ENCODE peak calls at places on chromosomes 5 and 9, in five cellular contexts. One of them, this sample, is unnamed.

GRCh38 chr5:146860213-146860891 is 18.2 kb downstream of the PPP2R2B start:
- DNase-seq in CD4-positive, alpha-beta T cell: no peak
- DNase-seq in K562: no peak
- DNase-seq in H9: no peak
- DNase-seq in foreskin fibroblast: peak; percentile 1
- DNase-seq in this sample: peak; percentile 3

GRCh38 chr9:80881350-80881749 is 808.0 kb downstream of the TLE1 start:
- DNase-seq in CD4-positive, alpha-beta T cell: no peak
- DNase-seq in K562: no peak
- DNase-seq in H9: no peak
- DNase-seq in foreskin fibroblast: no peak
- DNase-seq in this sample: no peak

GRCh38 chr5:168295574-168296201 is 4.2 kb downstream of the WWC1 start:
- DNase-seq in CD4-positive, alpha-beta T cell: no peak
- DNase-seq in K562: no peak
- DNase-seq in H9: peak; percentile 85
- DNase-seq in foreskin fibroblast: peak; percentile 78
- DNase-seq in this sample: peak; percentile 63

GRCh38 chr9:8012986-8013385 is 213.4 kb upstream of the DMAC1 start:
- DNase-seq in CD4-positive, alpha-beta T cell: no peak
- DNase-seq in K562: no peak
- DNase-seq in H9: no peak
- DNase-seq in foreskin fibroblast: peak; percentile 29
- DNase-seq in this sample: no peak

GRCh38 chr9:118529210-118529609 is 825.0 kb downstream of the TLR4 start:
- DNase-seq in CD4-positive, alpha-beta T cell: no peak
- DNase-seq in K562: no peak
- DNase-seq in H9: no peak
- DNase-seq in foreskin fibroblast: peak; percentile 0
- DNase-seq in this sample: no peak

GRCh38 chr9:35800530-35800929 is 9.1 kb downstream of the NPR2 start:
- DNase-seq in CD4-positive, alpha-beta T cell: no peak
- DNase-seq in K562: no peak
- DNase-seq in H9: no peak
- DNase-seq in foreskin fibroblast: no peak
- DNase-seq in this sample: no peak

GRCh38 chr5:72377920-72378635 is 57.9 kb downstream of the PTCD2 start:
- DNase-seq in CD4-positive, alpha-beta T cell: no peak
- DNase-seq in K562: no peak
- DNase-seq in H9: no peak
- DNase-seq in foreskin fibroblast: peak; percentile 66
- DNase-seq in this sample: no peak

GRCh38 chr5:144289277-144289676 is 118.6 kb downstream of the KCTD16 start:
- DNase-seq in CD4-positive, alpha-beta T cell: no peak
- DNase-seq in K562: no peak
- DNase-seq in H9: no peak
- DNase-seq in foreskin fibroblast: no peak
- DNase-seq in this sample: no peak

GRCh38 chr5:58410441-58410840 is 49.4 kb downstream of the PLK2 start:
- DNase-seq in CD4-positive, alpha-beta T cell: no peak
- DNase-seq in K562: no peak
- DNase-seq in H9: no peak
- DNase-seq in foreskin fibroblast: peak; percentile 91
- DNase-seq in this sample: no peak

GRCh38 chr5:179241175-179241574 is 104.1 kb downstream of the ADAMTS2 start:
- DNase-seq in CD4-positive, alpha-beta T cell: no peak
- DNase-seq in K562: no peak
- DNase-seq in H9: peak; percentile 17
- DNase-seq in foreskin fibroblast: peak; percentile 52
- DNase-seq in this sample: no peak

GRCh38 chr9:91207889-91208651 is 153.6 kb downstream of the AUH start:
- DNase-seq in CD4-positive, alpha-beta T cell: no peak
- DNase-seq in K562: no peak
- DNase-seq in H9: no peak
- DNase-seq in foreskin fibroblast: peak; percentile 47
- DNase-seq in this sample: no peak

GRCh38 chr9:17160327-17160726 is 25.5 kb downstream of the CNTLN start:
- DNase-seq in CD4-positive, alpha-beta T cell: no peak
- DNase-seq in K562: no peak
- DNase-seq in H9: no peak
- DNase-seq in foreskin fibroblast: no peak
- DNase-seq in this sample: no peak

GRCh38 chr9:115104908-115105307 is 13.0 kb downstream of the TNC start:
- DNase-seq in CD4-positive, alpha-beta T cell: no peak
- DNase-seq in K562: no peak
- DNase-seq in H9: no peak
- DNase-seq in foreskin fibroblast: peak; percentile 68
- DNase-seq in this sample: no peak

GRCh38 chr9:121985792-121986494 is 107.2 kb downstream of the TTLL11 start:
- DNase-seq in CD4-positive, alpha-beta T cell: no peak
- DNase-seq in K562: no peak
- DNase-seq in H9: no peak
- DNase-seq in foreskin fibroblast: peak; percentile 39
- DNase-seq in this sample: no peak

GRCh38 chr5:116764941-116765340 is 190.3 kb upstream of the SEMA6A start:
- DNase-seq in CD4-positive, alpha-beta T cell: no peak
- DNase-seq in K562: no peak
- DNase-seq in H9: no peak
- DNase-seq in foreskin fibroblast: no peak
- DNase-seq in this sample: no peak

GRCh38 chr9:127305450-127306226 is 41.1 kb downstream of the GARNL3 start:
- DNase-seq in CD4-positive, alpha-beta T cell: no peak
- DNase-seq in K562: no peak
- DNase-seq in H9: peak; percentile 43
- DNase-seq in foreskin fibroblast: no peak
- DNase-seq in this sample: no peak

GRCh38 chr9:76537150-76537646 is 78.2 kb downstream of the GCNT1 start:
- DNase-seq in CD4-positive, alpha-beta T cell: no peak
- DNase-seq in K562: no peak
- DNase-seq in H9: no peak
- DNase-seq in foreskin fibroblast: no peak
- DNase-seq in this sample: no peak

DNA sequence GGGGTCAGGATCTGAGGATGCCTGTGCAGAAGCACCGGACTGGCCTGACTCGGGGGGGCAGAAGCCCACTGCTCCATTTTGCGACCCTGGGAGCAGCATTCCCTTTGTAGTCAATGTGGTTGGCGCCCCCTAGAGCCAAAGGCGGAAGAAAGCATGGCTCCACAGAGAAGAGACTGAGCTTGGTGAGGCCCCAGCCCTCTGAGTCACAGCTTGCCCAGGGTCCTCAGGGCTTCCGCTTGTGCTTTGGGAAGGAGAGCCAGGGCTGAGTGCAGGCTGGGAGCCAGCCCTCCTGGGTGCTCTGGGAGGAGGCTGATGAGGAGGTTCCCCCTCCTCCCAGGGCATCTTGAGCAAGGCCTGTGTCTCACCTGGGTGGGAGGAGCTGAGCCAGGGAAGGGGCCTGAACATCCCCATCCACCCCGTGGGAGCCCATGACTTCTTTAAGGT is 5.5 kb upstream of the AQP3 start:
- DNase-seq in CD4-positive, alpha-beta T cell: peak; percentile 42
- DNase-seq in K562: peak; percentile 68
- DNase-seq in H9: peak; percentile 92
- DNase-seq in foreskin fibroblast: peak; percentile 87
- DNase-seq in this sample: peak; percentile 75
- TF ChIP-seq CTCF in CD4-positive, alpha-beta T cell: peak; percentile 70
- TF ChIP-seq CTCF in K562: peak; percentile 64
- TF ChIP-seq CTCF in H9: peak; percentile 92
- TF ChIP-seq CTCF in foreskin fibroblast: peak; percentile 84
- TF ChIP-seq CTCF in this sample: peak; percentile 78

GRCh38 chr5:7592910-7593309 is 197.0 kb downstream of the ADCY2 start:
- DNase-seq in CD4-positive, alpha-beta T cell: no peak
- DNase-seq in K562: peak; percentile 33
- DNase-seq in H9: no peak
- DNase-seq in foreskin fibroblast: no peak
- DNase-seq in this sample: peak; percentile 41
- TF ChIP-seq CTCF in CD4-positive, alpha-beta T cell: no peak
- TF ChIP-seq CTCF in K562: peak; percentile 47
- TF ChIP-seq CTCF in H9: peak; percentile 81
- TF ChIP-seq CTCF in foreskin fibroblast: peak; percentile 30
- TF ChIP-seq CTCF in this sample: peak; percentile 47

DNA sequence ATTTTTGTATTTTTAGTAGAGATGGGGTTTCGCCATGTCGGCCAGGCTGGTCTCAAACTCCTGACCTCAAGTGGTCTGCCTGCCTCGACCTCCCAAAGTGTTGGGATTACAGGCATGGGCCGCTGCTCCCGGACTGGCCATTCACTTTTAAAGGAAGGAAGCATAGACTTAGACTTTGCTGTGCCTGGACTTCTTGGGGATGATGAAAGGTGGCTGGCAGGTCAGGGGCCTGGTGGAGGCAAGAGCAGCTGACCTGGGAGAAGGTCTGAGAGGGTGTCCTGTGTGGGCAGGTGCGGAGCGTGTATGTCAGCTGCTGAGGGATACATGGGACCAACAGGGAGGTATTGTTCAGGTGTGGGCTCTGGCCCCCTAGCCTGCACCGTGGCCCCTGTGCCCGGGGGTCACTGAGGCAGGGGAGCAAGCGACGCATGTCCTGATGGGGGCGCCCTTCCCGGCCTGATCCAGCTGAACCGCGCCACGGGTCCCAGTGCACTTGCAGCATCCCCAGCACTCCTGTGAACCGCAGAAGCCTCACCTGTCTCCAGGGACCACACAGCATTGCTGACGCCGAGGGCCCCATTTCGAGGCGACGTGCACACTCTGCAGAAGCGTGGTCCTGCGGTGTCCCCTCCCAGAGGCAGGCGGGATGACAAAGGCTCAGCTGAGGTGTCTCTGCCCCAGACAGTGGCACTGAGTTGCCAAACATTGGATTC is 23.1 kb downstream of the NDUFS6 start:
- DNase-seq in CD4-positive, alpha-beta T cell: no peak
- DNase-seq in K562: no peak
- DNase-seq in H9: no peak
- DNase-seq in foreskin fibroblast: no peak
- DNase-seq in this sample: no peak
- TF ChIP-seq CTCF in CD4-positive, alpha-beta T cell: no peak
- TF ChIP-seq CTCF in K562: no peak
- TF ChIP-seq CTCF in H9: peak; percentile 59
- TF ChIP-seq CTCF in foreskin fibroblast: no peak
- TF ChIP-seq CTCF in this sample: no peak

GRCh38 chr5:81854485-81854884 is 103.6 kb upstream of the SSBP2 start:
- DNase-seq in CD4-positive, alpha-beta T cell: no peak
- DNase-seq in K562: no peak
- DNase-seq in H9: no peak
- DNase-seq in foreskin fibroblast: peak; percentile 28
- DNase-seq in this sample: no peak
- TF ChIP-seq CTCF in CD4-positive, alpha-beta T cell: no peak
- TF ChIP-seq CTCF in K562: no peak
- TF ChIP-seq CTCF in H9: peak; percentile 29
- TF ChIP-seq CTCF in foreskin fibroblast: peak; percentile 19
- TF ChIP-seq CTCF in this sample: no peak

GRCh38 chr5:138905541-138905940 is 30.4 kb upstream of the LRRTM2 start:
- DNase-seq in CD4-positive, alpha-beta T cell: no peak
- DNase-seq in K562: no peak
- DNase-seq in H9: no peak
- DNase-seq in foreskin fibroblast: peak; percentile 48
- DNase-seq in this sample: no peak
- TF ChIP-seq CTCF in CD4-positive, alpha-beta T cell: no peak
- TF ChIP-seq CTCF in K562: no peak
- TF ChIP-seq CTCF in H9: no peak
- TF ChIP-seq CTCF in foreskin fibroblast: no peak
- TF ChIP-seq CTCF in this sample: no peak

DNA sequence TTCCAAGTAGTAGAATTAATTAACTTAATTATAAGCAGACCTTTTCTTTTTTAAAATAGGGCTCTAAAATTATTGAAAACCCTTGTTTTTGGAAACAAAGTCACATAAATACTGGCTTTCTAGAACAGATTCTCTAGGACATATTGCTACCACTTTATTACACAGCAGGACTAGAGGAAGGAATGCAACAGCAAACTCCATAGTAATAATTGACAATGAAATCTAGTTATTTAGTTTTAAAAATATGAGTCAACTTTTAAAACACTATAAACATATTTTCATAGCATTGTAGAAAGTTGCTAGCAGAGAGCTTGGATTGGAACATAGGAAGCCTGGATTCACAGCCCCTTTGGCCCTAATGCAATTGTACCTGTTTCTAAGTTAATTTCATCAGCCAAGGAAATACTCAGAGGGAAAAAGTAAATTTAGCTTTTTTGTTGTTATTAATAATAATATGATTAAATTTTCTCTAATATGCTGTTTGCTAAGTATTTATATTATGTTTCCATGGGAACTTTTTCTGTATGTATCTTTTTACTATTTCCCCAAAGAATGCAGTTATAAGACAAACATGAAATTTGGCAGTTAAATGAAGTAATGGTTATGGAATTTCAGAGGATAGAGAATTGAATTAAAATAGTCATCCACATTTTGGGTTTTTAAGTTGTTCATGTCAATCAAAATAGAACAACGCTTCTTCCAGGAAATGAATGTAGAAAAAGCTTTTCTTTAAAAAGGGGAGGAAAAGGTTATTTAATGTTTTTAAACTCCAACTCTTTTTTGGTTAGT is 45.6 kb downstream of the VCAN start:
- DNase-seq in CD4-positive, alpha-beta T cell: no peak
- DNase-seq in K562: no peak
- DNase-seq in H9: no peak
- DNase-seq in foreskin fibroblast: peak; percentile 28
- DNase-seq in this sample: no peak
- TF ChIP-seq CTCF in CD4-positive, alpha-beta T cell: no peak
- TF ChIP-seq CTCF in K562: no peak
- TF ChIP-seq CTCF in H9: no peak
- TF ChIP-seq CTCF in foreskin fibroblast: peak; percentile 18
- TF ChIP-seq CTCF in this sample: no peak

This sample was measured in nephron progenitor cell.